ENCODE peak calls at places on chromosomes 5 and 9, in eight cellular contexts. One of them, this sample, is unnamed.

GRCh38 chr5:126490167-126490937 is 67.1 kb downstream of the GRAMD2B start:
- DNase-seq in uterus: peak; percentile 55
- DNase-seq in heart left ventricle: no peak
- DNase-seq in HCT116: no peak
- DNase-seq in IMR-90: no peak
- DNase-seq in gastrocnemius medialis: no peak
- DNase-seq in transverse colon: no peak
- DNase-seq in body of pancreas: no peak
- DNase-seq in this sample: peak; percentile 88

GRCh38 chr9:117616436-117616835 is 87.8 kb upstream of the TLR4 start:
- DNase-seq in uterus: no peak
- DNase-seq in heart left ventricle: no peak
- DNase-seq in HCT116: no peak
- DNase-seq in IMR-90: no peak
- DNase-seq in gastrocnemius medialis: no peak
- DNase-seq in transverse colon: no peak
- DNase-seq in body of pancreas: peak; percentile 4
- DNase-seq in this sample: no peak

GRCh38 chr9:16316406-16316805 is 554.1 kb downstream of the BNC2 start:
- DNase-seq in uterus: no peak
- DNase-seq in heart left ventricle: no peak
- DNase-seq in HCT116: no peak
- DNase-seq in IMR-90: no peak
- DNase-seq in gastrocnemius medialis: peak; percentile 35
- DNase-seq in transverse colon: no peak
- DNase-seq in body of pancreas: no peak
- DNase-seq in this sample: no peak

GRCh38 chr9:114869845-114870244 is 60.5 kb downstream of the TNFSF8 start:
- DNase-seq in uterus: no peak
- DNase-seq in heart left ventricle: no peak
- DNase-seq in HCT116: no peak
- DNase-seq in IMR-90: no peak
- DNase-seq in gastrocnemius medialis: no peak
- DNase-seq in transverse colon: peak; percentile 52
- DNase-seq in body of pancreas: no peak
- DNase-seq in this sample: no peak

GRCh38 chr5:1251678-1252580 is 26.7 kb downstream of the SLC6A18 start:
- DNase-seq in uterus: no peak
- DNase-seq in heart left ventricle: no peak
- DNase-seq in HCT116: no peak
- DNase-seq in IMR-90: no peak
- DNase-seq in gastrocnemius medialis: no peak
- DNase-seq in transverse colon: peak; percentile 54
- DNase-seq in body of pancreas: no peak
- DNase-seq in this sample: no peak

GRCh38 chr9:136007276-136007675 is 46.1 kb upstream of the UBAC1 start:
- DNase-seq in uterus: no peak
- DNase-seq in heart left ventricle: no peak
- DNase-seq in HCT116: no peak
- DNase-seq in IMR-90: peak; percentile 10
- DNase-seq in gastrocnemius medialis: no peak
- DNase-seq in transverse colon: no peak
- DNase-seq in body of pancreas: no peak
- DNase-seq in this sample: no peak

GRCh38 chr9:27037499-27037898 is 32.0 kb upstream of the LRRC19 start:
- DNase-seq in uterus: no peak
- DNase-seq in heart left ventricle: no peak
- DNase-seq in HCT116: no peak
- DNase-seq in IMR-90: no peak
- DNase-seq in gastrocnemius medialis: no peak
- DNase-seq in transverse colon: no peak
- DNase-seq in body of pancreas: no peak
- DNase-seq in this sample: no peak

GRCh38 chr5:126166368-126166767 is 256.8 kb upstream of the GRAMD2B start:
- DNase-seq in uterus: no peak
- DNase-seq in heart left ventricle: no peak
- DNase-seq in HCT116: no peak
- DNase-seq in IMR-90: no peak
- DNase-seq in gastrocnemius medialis: no peak
- DNase-seq in transverse colon: no peak
- DNase-seq in body of pancreas: no peak
- DNase-seq in this sample: no peak

GRCh38 chr9:136171801-136172411 is 33.0 kb downstream of the LHX3 start:
- DNase-seq in uterus: no peak
- DNase-seq in heart left ventricle: no peak
- DNase-seq in HCT116: no peak
- DNase-seq in IMR-90: no peak
- DNase-seq in gastrocnemius medialis: no peak
- DNase-seq in transverse colon: no peak
- DNase-seq in body of pancreas: no peak
- DNase-seq in this sample: no peak

GRCh38 chr5:103174147-103174546 is 54.0 kb downstream of the PPIP5K2 start:
- DNase-seq in uterus: no peak
- DNase-seq in heart left ventricle: no peak
- DNase-seq in HCT116: no peak
- DNase-seq in IMR-90: no peak
- DNase-seq in gastrocnemius medialis: no peak
- DNase-seq in transverse colon: no peak
- DNase-seq in body of pancreas: no peak
- DNase-seq in this sample: no peak
- TF ChIP-seq POLR2A in uterus: no peak
- TF ChIP-seq POLR2A in heart left ventricle: no peak
- TF ChIP-seq POLR2A in HCT116: no peak
- TF ChIP-seq POLR2A in IMR-90: no peak
- TF ChIP-seq POLR2A in gastrocnemius medialis: no peak
- TF ChIP-seq POLR2A in transverse colon: no peak
- TF ChIP-seq POLR2A in body of pancreas: no peak
- TF ChIP-seq POLR2A in this sample: no peak

DNA sequence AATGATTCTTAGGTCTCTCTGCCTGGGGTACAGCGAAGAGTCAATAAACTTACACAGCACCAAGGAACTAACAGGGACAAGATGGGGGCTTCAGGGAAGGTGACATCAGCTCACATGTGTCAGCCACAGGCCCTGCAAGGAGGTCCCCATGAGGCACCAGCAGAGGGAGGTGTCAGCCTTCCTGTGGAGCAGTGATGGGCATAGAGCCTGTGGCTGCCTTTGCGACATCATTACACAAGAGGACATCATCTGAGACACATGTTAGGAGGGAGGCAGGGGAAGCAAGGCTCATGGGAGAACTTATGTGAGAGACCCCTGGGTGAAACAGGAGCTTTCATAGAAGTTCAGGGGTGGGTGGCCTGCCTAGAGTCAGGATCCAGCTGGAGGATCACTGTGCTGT is 389.6 kb downstream of the SEMA5A start:
- DNase-seq in uterus: peak; percentile 35
- DNase-seq in heart left ventricle: peak; percentile 36
- DNase-seq in HCT116: no peak
- DNase-seq in IMR-90: peak; percentile 83
- DNase-seq in gastrocnemius medialis: peak; percentile 35
- DNase-seq in transverse colon: no peak
- DNase-seq in body of pancreas: peak; percentile 19
- DNase-seq in this sample: no peak
- TF ChIP-seq CTCF in uterus: no peak
- TF ChIP-seq CTCF in heart left ventricle: peak; percentile 8
- TF ChIP-seq CTCF in HCT116: no peak
- TF ChIP-seq CTCF in IMR-90: peak; percentile 73
- TF ChIP-seq CTCF in gastrocnemius medialis: peak; percentile 18
- TF ChIP-seq CTCF in transverse colon: no peak
- TF ChIP-seq CTCF in body of pancreas: no peak
- TF ChIP-seq CTCF in this sample: no peak

DNA sequence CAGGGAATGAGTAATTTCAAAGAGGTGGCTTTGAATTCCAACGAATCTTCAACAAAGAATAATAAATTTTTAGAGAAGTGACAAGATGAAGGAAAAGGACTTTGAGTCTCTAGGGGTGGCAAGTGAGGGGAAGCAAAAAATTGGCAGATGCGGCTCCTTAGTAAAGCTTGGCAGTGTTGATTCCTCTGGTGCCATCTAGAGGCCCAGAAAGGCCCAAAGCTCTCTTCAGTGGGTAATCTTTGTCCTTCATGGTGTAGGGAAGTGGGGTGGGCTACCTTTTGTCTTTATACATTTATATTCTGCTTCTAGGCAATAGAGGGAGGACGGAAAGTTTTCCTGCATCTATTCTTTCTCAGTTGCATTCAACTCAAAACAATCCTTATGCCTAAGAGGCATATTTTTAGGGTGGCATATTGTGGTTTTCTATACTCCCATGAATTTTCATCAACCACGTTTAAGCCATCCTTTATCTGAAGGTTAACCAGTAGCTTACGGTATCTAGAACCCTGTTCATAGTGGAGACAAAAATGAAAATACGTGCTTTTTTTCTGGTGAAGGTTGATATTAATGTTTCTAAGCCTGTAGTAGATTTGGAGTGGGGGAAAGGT is 17.5 kb upstream of the ROPN1L start:
- DNase-seq in uterus: no peak
- DNase-seq in heart left ventricle: no peak
- DNase-seq in HCT116: peak; percentile 8
- DNase-seq in IMR-90: peak; percentile 44
- DNase-seq in gastrocnemius medialis: peak; percentile 39
- DNase-seq in transverse colon: no peak
- DNase-seq in body of pancreas: peak; percentile 36
- DNase-seq in this sample: no peak
- H3K36me3 ChIP-seq in uterus: no peaks in the 10 kb centered on the region
- H3K36me3 ChIP-seq in heart left ventricle: peaks cover 51% of the 10 kb centered on the region
- H3K36me3 ChIP-seq in HCT116: peaks cover 41% of the 10 kb centered on the region
- H3K36me3 ChIP-seq in IMR-90: peaks cover 41% of the 10 kb centered on the region
- H3K36me3 ChIP-seq in gastrocnemius medialis: peaks cover 6% of the 10 kb centered on the region
- H3K36me3 ChIP-seq in transverse colon: no peaks in the 10 kb centered on the region
- H3K36me3 ChIP-seq in body of pancreas: peaks cover 41% of the 10 kb centered on the region
- H3K36me3 ChIP-seq in this sample: peaks cover 25% of the 10 kb centered on the region

DNA sequence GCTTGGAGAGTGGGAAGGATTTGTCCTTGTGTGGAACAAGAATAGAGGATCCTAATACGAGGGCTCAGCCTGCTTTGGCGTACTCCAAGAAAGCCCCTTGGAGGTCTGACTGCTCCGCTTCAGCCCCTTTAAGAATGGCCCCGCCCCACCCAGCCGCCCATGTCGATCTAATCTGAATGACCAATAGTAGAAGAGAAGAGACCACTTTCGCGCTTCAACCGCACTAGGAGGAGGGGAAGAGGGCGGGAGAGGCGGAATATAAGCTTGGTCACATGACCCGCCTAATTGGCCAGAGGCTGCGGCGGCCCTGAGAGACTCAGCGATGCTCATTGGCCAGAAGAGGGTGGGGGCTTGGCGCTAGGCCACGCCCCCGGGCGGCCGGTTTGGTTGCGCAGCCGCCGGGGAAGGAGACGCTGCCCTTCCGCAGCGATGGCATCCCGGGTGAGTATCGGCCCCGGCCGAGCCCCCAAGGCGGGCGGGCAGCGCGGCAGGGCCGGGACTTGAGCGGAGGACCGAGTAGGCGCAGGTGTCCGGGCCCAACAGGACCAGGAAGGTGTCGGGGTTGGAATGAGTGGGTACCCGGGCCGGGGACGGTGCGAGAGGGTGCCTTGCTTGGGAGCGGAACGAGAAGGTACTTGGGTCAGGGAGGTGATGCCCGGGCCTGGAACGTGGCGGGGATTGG is at the start of gene MIGA2:
- DNase-seq in uterus: peak; percentile 97
- DNase-seq in heart left ventricle: peak; percentile 99
- DNase-seq in HCT116: peak; percentile 98
- DNase-seq in IMR-90: peak; percentile 98
- DNase-seq in gastrocnemius medialis: peak; percentile 99
- DNase-seq in transverse colon: peak; percentile 98
- DNase-seq in body of pancreas: peak; percentile 99
- DNase-seq in this sample: peak; percentile 99
- TF ChIP-seq POLR2A in uterus: peak; percentile 71
- TF ChIP-seq POLR2A in heart left ventricle: peak; percentile 91
- TF ChIP-seq POLR2A in HCT116: peak; percentile 61
- TF ChIP-seq POLR2A in IMR-90: peak; percentile 90
- TF ChIP-seq POLR2A in gastrocnemius medialis: peak; percentile 91
- TF ChIP-seq POLR2A in transverse colon: peak; percentile 98
- TF ChIP-seq POLR2A in body of pancreas: peak; percentile 68
- TF ChIP-seq POLR2A in this sample: peak; percentile 75

DNA sequence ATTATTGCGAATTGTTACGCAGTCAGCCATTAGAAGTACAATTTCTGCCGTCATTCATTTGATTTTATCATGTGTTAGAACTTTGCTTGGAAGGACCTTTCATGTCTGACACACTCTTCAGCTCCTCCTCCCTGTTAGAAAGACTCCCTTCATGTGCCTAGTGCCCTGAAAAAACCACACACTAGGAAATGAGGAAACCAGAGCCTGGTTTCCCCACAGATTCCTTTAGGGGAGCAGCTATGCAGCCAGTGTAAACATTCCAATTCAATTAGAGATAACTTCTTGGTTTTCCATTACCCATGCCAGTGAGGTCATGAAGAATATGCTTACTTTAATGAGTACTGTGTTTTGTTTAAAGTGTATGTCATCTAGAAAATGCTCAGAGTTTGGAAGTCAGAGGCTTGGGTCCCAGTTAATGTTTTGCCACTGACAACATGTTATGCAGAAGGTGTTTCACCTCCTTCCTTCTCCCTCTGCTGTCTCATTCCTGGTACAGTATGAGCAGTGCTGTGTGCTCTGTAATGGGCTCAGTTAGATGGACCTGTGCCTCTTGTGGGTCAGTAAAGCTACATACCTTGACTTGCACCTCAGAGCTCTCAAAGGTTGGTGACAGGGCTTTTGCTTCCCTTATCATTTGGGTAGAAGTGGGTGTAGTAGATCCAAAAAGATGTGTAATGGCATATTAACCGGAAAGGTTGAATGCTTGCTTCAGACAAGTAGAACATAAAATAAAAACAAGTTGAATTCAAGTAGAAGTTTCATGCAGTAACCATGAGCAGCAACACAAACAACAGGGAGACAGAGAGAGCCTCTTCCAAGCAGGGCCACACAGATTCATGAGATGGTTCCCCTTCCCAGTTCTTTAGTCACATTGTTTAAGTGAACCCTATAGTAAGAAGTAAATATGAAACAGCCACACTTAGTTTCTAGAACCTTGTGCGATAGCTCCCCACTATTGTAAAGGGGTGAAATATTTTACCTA is 52.6 kb upstream of the TNFAIP8 start:
- DNase-seq in uterus: no peak
- DNase-seq in heart left ventricle: no peak
- DNase-seq in HCT116: no peak
- DNase-seq in IMR-90: peak; percentile 99
- DNase-seq in gastrocnemius medialis: no peak
- DNase-seq in transverse colon: no peak
- DNase-seq in body of pancreas: peak; percentile 64
- DNase-seq in this sample: no peak
- TF ChIP-seq CTCF in uterus: no peak
- TF ChIP-seq CTCF in heart left ventricle: no peak
- TF ChIP-seq CTCF in HCT116: no peak
- TF ChIP-seq CTCF in IMR-90: no peak
- TF ChIP-seq CTCF in gastrocnemius medialis: no peak
- TF ChIP-seq CTCF in transverse colon: no peak
- TF ChIP-seq CTCF in body of pancreas: no peak
- TF ChIP-seq CTCF in this sample: no peak

DNA sequence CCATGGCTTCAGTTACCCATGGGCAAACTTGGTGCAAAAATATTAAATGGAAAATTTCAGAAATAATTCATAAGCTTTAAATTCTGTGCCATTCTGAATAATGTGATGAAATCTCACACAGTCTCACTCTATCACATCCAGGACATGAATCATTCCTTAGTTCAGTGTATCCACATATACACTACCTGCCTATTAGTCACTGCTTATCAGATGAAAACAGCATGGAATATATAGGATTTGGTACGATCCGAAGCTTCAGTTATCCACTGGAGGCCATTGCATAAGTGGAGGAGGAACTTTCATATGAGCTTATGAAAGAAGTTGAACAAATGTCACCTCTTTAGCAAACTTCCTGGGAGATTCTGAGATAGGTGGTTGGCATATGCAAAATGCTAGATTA is 64.2 kb downstream of the GAPVD1 start:
- DNase-seq in uterus: no peak
- DNase-seq in heart left ventricle: no peak
- DNase-seq in HCT116: no peak
- DNase-seq in IMR-90: peak; percentile 36
- DNase-seq in gastrocnemius medialis: no peak
- DNase-seq in transverse colon: no peak
- DNase-seq in body of pancreas: no peak
- DNase-seq in this sample: no peak
- H3K36me3 ChIP-seq in uterus: no peaks in the 10 kb centered on the region
- H3K36me3 ChIP-seq in heart left ventricle: peaks cover 62% of the 10 kb centered on the region
- H3K36me3 ChIP-seq in HCT116: peaks cover 9% of the 10 kb centered on the region
- H3K36me3 ChIP-seq in IMR-90: peaks cover 22% of the 10 kb centered on the region
- H3K36me3 ChIP-seq in gastrocnemius medialis: no peaks in the 10 kb centered on the region
- H3K36me3 ChIP-seq in transverse colon: no peaks in the 10 kb centered on the region
- H3K36me3 ChIP-seq in body of pancreas: peaks cover 23% of the 10 kb centered on the region
- H3K36me3 ChIP-seq in this sample: peaks cover 76% of the 10 kb centered on the region